ENCODE peak calls at places on chromosomes 7 and 10, in six cellular contexts. I is HCT116; D is naive thymus-derived CD8-positive, alpha-beta T cell; X is activated CD4-positive, alpha-beta T cell treated with anti-CD3 and anti-CD28 coated beads for 24 hours; C is stomach; V is cerebellar cortex. H is an unnamed sample.
A peak's percentile ranks its signal among the peaks of the same experiment; 100 is the strongest.

GRCh38 chr10:71394926-71395562 is 1.7 kb upstream of the CDH23 start:
- DNase-seq in I (no peak), D (no peak), X (no peak), C (no peak), V (no peak), H (no peak)

GRCh38 chr7:132782777-132783633 is 206.7 kb upstream of the PLXNA4 start:
- DNase-seq in I (no peak), D (no peak), X (no peak), C (no peak), V (no peak), H (no peak)

GRCh38 chr10:129945941-129946760 is 17.9 kb downstream of the EBF3 start:
- DNase-seq in I (no peak), D (no peak), X (no peak), C (peak; percentile 9), V (no peak), H (no peak)

GRCh38 chr7:5283421-5284303 is 919 bp downstream of the SLC29A4 start:
- DNase-seq in I (no peak), D (no peak), X (no peak), C (no peak), V (peak; percentile 19), H (no peak)

GRCh38 chr7:37942934-37943610 is 22.6 kb downstream of the EPDR1 start:
- DNase-seq in I (no peak), D (no peak), X (no peak), C (no peak), V (peak; percentile 46), H (peak; percentile 96)

GRCh38 chr7:132846086-132846485 is 235.8 kb downstream of the CHCHD3 start:
- DNase-seq in I (no peak), D (no peak), X (no peak), C (no peak), V (peak; percentile 50), H (no peak)

GRCh38 chr7:131562941-131563340 is 6.5 kb upstream of the PODXL start:
- DNase-seq in I (no peak), D (no peak), X (no peak), C (no peak), V (no peak), H (no peak)

GRCh38 chr10:42989481-42989921 is 87.4 kb upstream of the RET start:
- DNase-seq in I (no peak), D (no peak), X (no peak), C (no peak), V (no peak), H (no peak)

GRCh38 chr7:28114056-28114455 is 66.5 kb downstream of the JAZF1 start:
- DNase-seq in I (no peak), D (no peak), X (no peak), C (no peak), V (peak; percentile 97), H (no peak)

GRCh38 chr7:80859272-80859970 is 59.4 kb downstream of the SEMA3C start:
- DNase-seq in I (no peak), D (no peak), X (no peak), C (no peak), V (no peak), H (no peak)

GRCh38 chr7:117119192-117119924 is 166.1 kb downstream of the ST7 start:
- DNase-seq in I (peak; percentile 62), D (peak; percentile 66), X (peak; percentile 71), C (peak; percentile 80), V (peak; percentile 72), H (peak; percentile 73)

GRCh38 chr10:102773986-102774385 is 30.2 kb downstream of the WBP1L start:
- DNase-seq in I (no peak), D (no peak), X (no peak), C (no peak), V (no peak), H (no peak)

GRCh38 chr7:6228865-6229264 is 43.6 kb downstream of the CYTH3 start:
- DNase-seq in I (no peak), D (no peak), X (no peak), C (no peak), V (no peak), H (no peak)

GRCh38 chr10:21184216-21184615 is 287.1 kb upstream of the NEBL start:
- DNase-seq in I (no peak), D (no peak), X (no peak), C (no peak), V (no peak), H (no peak)

GRCh38 chr7:9149499-9150082 is 716.2 kb downstream of the NXPH1 start:
- DNase-seq in I (no peak), D (no peak), X (no peak), C (no peak), V (no peak), H (no peak)

GRCh38 chr7:16514271-16514670 is 12.4 kb upstream of the LRRC72 start:
- DNase-seq in I (no peak), D (no peak), X (no peak), C (no peak), V (no peak), H (no peak)

GRCh38 chr10:88156341-88156740 is 292.9 kb downstream of the PTEN start:
- DNase-seq in I (no peak), D (no peak), X (no peak), C (no peak), V (no peak), H (no peak)

GRCh38 chr10:12181065-12181775 is 14.5 kb downstream of the NUDT5 start:
- DNase-seq in I (no peak), D (peak; percentile 58), X (peak; percentile 39), C (peak; percentile 35), V (no peak), H (no peak)

GRCh38 chr10:87842220-87842641 is 21.1 kb downstream of the KLLN start:
- DNase-seq in I (peak; percentile 81), D (no peak), X (no peak), C (peak; percentile 40), V (no peak), H (no peak)

GRCh38 chr7:74372511-74373111 is 81.1 kb upstream of the GTF2IRD1 start:
- DNase-seq in I (no peak), D (no peak), X (no peak), C (no peak), V (no peak), H (no peak)

GRCh38 chr7:139560678-139561077 is 37.2 kb downstream of the CLEC2L start:
- DNase-seq in I (no peak), D (no peak), X (no peak), C (no peak), V (no peak), H (no peak)

GRCh38 chr10:33616921-33617320 is 282.5 kb upstream of the NRP1 start:
- DNase-seq in I (no peak), D (no peak), X (no peak), C (no peak), V (no peak), H (no peak)

GRCh38 chr7:65509368-65510186 is 135.9 kb downstream of the ZNF92 start:
- DNase-seq in I (no peak), D (no peak), X (no peak), C (peak; percentile 25), V (no peak), H (no peak)

GRCh38 chr10:42990721-42991441 is 86.0 kb upstream of the RET start:
- DNase-seq in I (no peak), D (no peak), X (no peak), C (no peak), V (no peak), H (no peak)

GRCh38 chr7:137880432-137880831 is 33.7 kb upstream of the DGKI start:
- DNase-seq in I (no peak), D (no peak), X (no peak), C (no peak), V (no peak), H (no peak)

GRCh38 chr10:69321037-69321715 is 42.9 kb downstream of the HK1 start:
- DNase-seq in I (no peak), D (no peak), X (no peak), C (no peak), V (no peak), H (no peak)

GRCh38 chr10:77361426-77361825 is 276.2 kb downstream of the KCNMA1 start:
- DNase-seq in I (no peak), D (no peak), X (no peak), C (no peak), V (no peak), H (no peak)

GRCh38 chr7:45901566-45901965 is 13.3 kb downstream of the IGFBP1 start:
- DNase-seq in I (no peak), D (no peak), X (no peak), C (no peak), V (no peak), H (no peak)